ENCODE peak calls at places on chromosomes 3 and 15, in nine cellular contexts. K is prostate gland, D is GM18507, A is NCI-H187 treated with DMSO at 0.1 percent for 48 hours, S is HL-60, Y is OCI-LY7, C is GM13977, Z is LoVo, P is H54. T is an unnamed sample.
A peak's percentile ranks its signal among the peaks of the same experiment; 100 is the strongest.

GRCh38 chr15:46331546-46331945 is 696.7 kb downstream of the SQOR start:
- DNase-seq in K (no peak), A (no peak), Z (no peak), P (no peak), C (no peak), Y (no peak), S (no peak), D (no peak), T (no peak)

GRCh38 chr15:72824112-72824511 is 40.6 kb upstream of the ADPGK start:
- DNase-seq in D (no peak), A (no peak), K (no peak), P (no peak), C (no peak), Z (no peak), S (no peak), Y (no peak), T (no peak)

GRCh38 chr3:192212979-192213378 is 514.4 kb downstream of the FGF12 start:
- DNase-seq in P (no peak), S (no peak), Z (no peak), K (no peak), A (no peak), D (no peak), C (no peak), Y (no peak), T (no peak)

GRCh38 chr3:101141135-101141534 is 147.9 kb upstream of the ABI3BP start:
- DNase-seq in C (no peak), Z (no peak), P (no peak), Y (no peak), D (no peak), K (no peak), A (no peak), S (no peak), T (no peak)

GRCh38 chr3:121462565-121462964 is 83.2 kb downstream of the POLQ start:
- DNase-seq in S (no peak), A (no peak), P (no peak), C (no peak), Y (no peak), D (no peak), Z (no peak), K (no peak), T (no peak)

GRCh38 chr3:196207833-196208607 is 3.2 kb downstream of the ZDHHC19 start:
- DNase-seq in P (no peak), K (no peak), A (peak; percentile 49), Y (peak; percentile 65), S (no peak), Z (peak; percentile 52), C (peak; percentile 88), D (no peak), T (no peak)

GRCh38 chr3:190048831-190049541 is 71.7 kb downstream of the P3H2 start:
- DNase-seq in Z (no peak), Y (no peak), C (no peak), D (no peak), S (no peak), K (no peak), A (no peak), P (no peak), T (no peak)

GRCh38 chr3:158337007-158337608 is 227.2 kb downstream of the RSRC1 start:
- DNase-seq in D (no peak), C (no peak), K (no peak), A (no peak), Y (no peak), P (no peak), Z (no peak), S (no peak), T (no peak)

GRCh38 chr15:70320077-70320830 is 222.5 kb upstream of the TLE3 start:
- DNase-seq in C (no peak), Z (no peak), K (no peak), D (no peak), A (no peak), S (peak; percentile 35), Y (peak; percentile 53), P (no peak), T (no peak)

GRCh38 chr3:11558002-11558401 is 85.7 kb downstream of the VGLL4 start:
- DNase-seq in A (no peak), P (peak; percentile 42), Y (no peak), Z (no peak), D (no peak), K (peak; percentile 36), S (no peak), C (no peak), T (no peak)

GRCh38 chr15:37921527-37922385 is 12.7 kb upstream of the TMCO5A start:
- DNase-seq in A (no peak), C (no peak), P (no peak), D (no peak), S (no peak), Y (no peak), Z (no peak), K (no peak), T (no peak)

GRCh38 chr3:27279153-27279552 is 90.0 kb downstream of the NEK10 start:
- DNase-seq in Y (no peak), Z (no peak), D (no peak), P (no peak), C (no peak), A (no peak), K (no peak), S (no peak), T (no peak)

GRCh38 chr15:85795320-85795668 is 569 bp upstream of the KLHL25 start:
- DNase-seq in Z (no peak), D (no peak), Y (no peak), K (no peak), S (no peak), P (no peak), C (no peak), A (no peak), T (no peak)

GRCh38 chr15:69467636-69468035 is 15.0 kb downstream of the RPLP1 start:
- DNase-seq in S (no peak), P (no peak), Y (no peak), K (peak; percentile 82), D (no peak), C (no peak), A (no peak), Z (no peak), T (no peak)

GRCh38 chr3:132317229-132317948 is at the start of gene ACP3:
- DNase-seq in P (no peak), A (no peak), Y (peak; percentile 86), C (no peak), K (peak; percentile 69), D (no peak), S (peak; percentile 92), Z (peak; percentile 71), T (no peak)

GRCh38 chr3:101381809-101382208 is 61.4 kb upstream of the IMPG2 start:
- DNase-seq in P (no peak), D (no peak), Y (peak; percentile 21), S (no peak), A (no peak), Z (peak; percentile 32), K (no peak), C (no peak), T (no peak)

GRCh38 chr3:78867409-78868372 is 900.1 kb downstream of the ROBO1 start:
- DNase-seq in D (no peak), Z (no peak), A (no peak), S (no peak), C (no peak), K (no peak), Y (no peak), P (no peak), T (no peak)

GRCh38 chr3:197337656-197338055 is 39.2 kb upstream of the DLG1 start:
- DNase-seq in C (no peak), Z (no peak), D (no peak), Y (no peak), K (no peak), A (no peak), P (no peak), S (no peak), T (no peak)

GRCh38 chr3:163508212-163508611 is 1570.1 kb downstream of the SI start:
- DNase-seq in Y (no peak), P (no peak), A (no peak), Z (no peak), S (no peak), D (no peak), K (no peak), C (no peak), T (no peak)

GRCh38 chr15:37397266-37398022 is 297.1 kb upstream of the MEIS2 start:
- DNase-seq in Z (no peak), C (no peak), D (no peak), S (no peak), K (no peak), Y (no peak), P (no peak), A (no peak), T (no peak)

GRCh38 chr3:168071535-168071934 is 24.2 kb downstream of the GOLIM4 start:
- DNase-seq in Y (no peak), C (no peak), Z (peak; percentile 59), D (no peak), S (no peak), K (no peak), A (no peak), P (peak; percentile 21), T (no peak)

GRCh38 chr3:43259626-43260025 is 26.7 kb upstream of the SNRK start:
- DNase-seq in K (no peak), Z (no peak), D (no peak), P (peak; percentile 30), C (no peak), S (no peak), Y (no peak), A (no peak), T (no peak)

GRCh38 chr3:78645628-78646310 is 1122.0 kb downstream of the ROBO1 start:
- DNase-seq in C (peak; percentile 28), K (peak; percentile 59), Y (peak; percentile 56), S (peak; percentile 22), A (no peak), Z (peak; percentile 62), D (peak; percentile 2), P (peak; percentile 6), T (no peak)

GRCh38 chr15:74399511-74400312 is 32.3 kb upstream of the CYP11A1 start:
- DNase-seq in C (no peak), Z (no peak), P (no peak), K (no peak), D (no peak), A (no peak), S (no peak), Y (peak; percentile 69), T (no peak)

GRCh38 chr3:50525987-50526386 is 22.6 kb upstream of the CACNA2D2 start:
- DNase-seq in D (peak; percentile 37), P (peak; percentile 99), C (peak; percentile 77), A (no peak), S (peak; percentile 63), Z (peak; percentile 27), Y (peak; percentile 34), K (no peak), T (no peak)

GRCh38 chr3:196012481-196012880 is 69.4 kb downstream of the TFRC start:
- DNase-seq in A (no peak), K (no peak), D (no peak), Z (no peak), S (no peak), Y (no peak), P (no peak), C (no peak), T (no peak)

GRCh38 chr3:178982138-178982537 is 89.5 kb downstream of the ZMAT3 start:
- DNase-seq in Y (no peak), D (no peak), P (no peak), Z (no peak), A (no peak), C (peak; percentile 39), K (no peak), S (peak; percentile 44), T (no peak)

GRCh38 chr3:87069963-87070362 is 79.0 kb upstream of the VGLL3 start:
- DNase-seq in S (no peak), C (no peak), Y (no peak), Z (peak; percentile 64), D (no peak), A (no peak), K (peak; percentile 37), P (no peak), T (no peak)

GRCh38 chr3:129481783-129482332 is 41.8 kb downstream of the IFT122 start:
- DNase-seq in D (no peak), K (peak; percentile 10), Z (no peak), C (no peak), Y (no peak), P (no peak), A (no peak), S (peak; percentile 12), T (no peak)

GRCh38 chr3:122628567-122628966 is 51.1 kb downstream of the PARP15 start:
- DNase-seq in A (no peak), D (no peak), Z (no peak), C (no peak), S (no peak), P (no peak), K (no peak), Y (no peak), T (no peak)

GRCh38 chr15:79994651-79995050 is 23.7 kb upstream of the BCL2A1 start:
- DNase-seq in S (no peak), K (no peak), C (no peak), P (no peak), Z (peak; percentile 41), A (no peak), D (no peak), Y (no peak), T (no peak)